ENCODE peak calls at places on chromosome X, in six cellular contexts. S, T, U, B, E and X are unnamed samples.

GRCh38 chrX:31572396-31572795 is 500.6 kb upstream of the FTHL17 start:
- DNase-seq in S (no peak), T (no peak), E (no peak), B (no peak), U (no peak), X (no peak)

GRCh38 chrX:66074920-66075879 is 35.3 kb upstream of the VSIG4 start:
- DNase-seq in B (no peak), S (no peak), U (no peak), E (no peak), T (peak; percentile 9), X (peak; percentile 71)

GRCh38 chrX:137548261-137548660 is 17.7 kb upstream of the ZIC3 start:
- DNase-seq in T (no peak), S (no peak), B (no peak), E (no peak), U (no peak), X (no peak)

GRCh38 chrX:68045008-68045577 is 388.2 kb downstream of the OPHN1 start:
- DNase-seq in S (no peak), U (no peak), B (no peak), T (no peak), E (no peak), X (no peak)

GRCh38 chrX:19840899-19841648 is 46.3 kb downstream of the SH3KBP1 start:
- DNase-seq in U (no peak), B (no peak), E (no peak), S (no peak), T (no peak), X (no peak)

GRCh38 chrX:118116308-118117068 is at the start of gene KLHL13:
- DNase-seq in B (peak; percentile 42), T (peak; percentile 5), U (peak; percentile 51), E (peak; percentile 36), S (peak; percentile 78), X (peak; percentile 61)

GRCh38 chrX:1592128-1592862 is 891 bp downstream of the AKAP17A start:
- DNase-seq in B (peak; percentile 38), S (peak; percentile 44), E (no peak), U (peak; percentile 52), T (no peak), X (no peak)

GRCh38 chrX:16335181-16335580 is 167.9 kb downstream of the MAGEB17 start:
- DNase-seq in E (no peak), U (no peak), T (no peak), B (no peak), S (no peak), X (no peak)

GRCh38 chrX:20487227-20487626 is 220.5 kb upstream of the RPS6KA3 start:
- DNase-seq in U (no peak), T (no peak), E (no peak), S (no peak), B (no peak), X (no peak)

GRCh38 chrX:107654778-107655761 is 26.8 kb downstream of the PRPS1 start:
- DNase-seq in E (peak; percentile 40), B (peak; percentile 48), U (peak; percentile 49), T (no peak), S (peak; percentile 65), X (peak; percentile 86)

GRCh38 chrX:69165116-69165651 is at the start of gene PJA1:
- DNase-seq in T (peak; percentile 31), E (peak; percentile 54), S (peak; percentile 46), B (peak; percentile 73), U (peak; percentile 66), X (peak; percentile 89)

GRCh38 chrX:129741880-129742758 is 3.3 kb downstream of the XPNPEP2 start:
- DNase-seq in U (no peak), S (peak; percentile 70), T (no peak), E (no peak), B (no peak), X (no peak)

GRCh38 chrX:144840616-144841015 is 406.7 kb upstream of the SPANXN1 start:
- DNase-seq in S (no peak), E (no peak), B (no peak), U (no peak), T (no peak), X (no peak)

GRCh38 chrX:54891573-54891972 is 29.1 kb upstream of the TRO start:
- DNase-seq in E (no peak), B (no peak), S (peak; percentile 16), T (no peak), U (peak; percentile 40), X (no peak)

GRCh38 chrX:72060196-72060974 is 71.3 kb downstream of the RTL5 start:
- DNase-seq in S (no peak), U (peak; percentile 34), B (peak; percentile 30), E (no peak), T (no peak), X (no peak)

GRCh38 chrX:41556958-41557357 is 109.8 kb downstream of the NYX start:
- DNase-seq in S (no peak), B (no peak), E (no peak), T (no peak), U (no peak), X (no peak)

GRCh38 chrX:153925739-153926593 is at the start of gene ARHGAP4:
- DNase-seq in E (no peak), S (peak; percentile 74), B (no peak), T (no peak), U (no peak), X (no peak)

GRCh38 chrX:42988700-42989099 is 210.7 kb upstream of the PPP1R2C start:
- DNase-seq in B (no peak), U (no peak), S (no peak), T (no peak), E (no peak), X (no peak)

GRCh38 chrX:24760601-24761000 is 66.9 kb downstream of the POLA1 start:
- DNase-seq in T (no peak), S (no peak), E (no peak), U (no peak), B (no peak), X (no peak)

GRCh38 chrX:7690842-7691241 is 152.1 kb upstream of the VCX start:
- DNase-seq in B (no peak), T (no peak), E (no peak), S (no peak), U (no peak), X (no peak)

GRCh38 chrX:50100188-50100587 is 100.6 kb downstream of the AKAP4 start:
- DNase-seq in S (peak; percentile 10), E (no peak), B (no peak), U (peak; percentile 45), T (no peak), X (no peak)

GRCh38 chrX:28988246-28988645 is 401.0 kb downstream of the IL1RAPL1 start:
- DNase-seq in E (no peak), S (no peak), T (no peak), B (no peak), U (no peak), X (no peak)

GRCh38 chrX:43750248-43750676 is 94.2 kb downstream of the MAOA start:
- DNase-seq in T (peak; percentile 12), S (peak; percentile 39), E (peak; percentile 16), B (peak; percentile 37), U (peak; percentile 57), X (no peak)

GRCh38 chrX:103329991-103330390 is at the start of gene TCEAL7:
- DNase-seq in E (no peak), B (peak; percentile 53), S (no peak), T (no peak), U (no peak), X (no peak)

GRCh38 chrX:352181-352580 is 33.6 kb upstream of the GTPBP6 start:
- DNase-seq in B (no peak), U (no peak), S (no peak), E (no peak), T (no peak), X (no peak)
- H3K27ac ChIP-seq in B (no peak overlapping the region), U (no peak overlapping the region), S (no peak overlapping the region), E (no peak overlapping the region), T (no peak overlapping the region), X (no peak overlapping the region)

GRCh38 chrX:23570674-23571343 is 96.5 kb upstream of the PRDX4 start:
- DNase-seq in B (no peak), E (no peak), U (no peak), S (no peak), T (no peak), X (no peak)
- H3K4me3 ChIP-seq in B (no peak overlapping the region), E (no peak overlapping the region), U (no peak overlapping the region), S (no peak overlapping the region), T (no peak overlapping the region), X (no peak overlapping the region)

GRCh38 chrX:123881330-123881729 is 21.5 kb downstream of the XIAP start:
- DNase-seq in T (no peak), S (no peak), B (no peak), U (no peak), E (no peak), X (no peak)
- TF ChIP-seq CTCF in T (no peak), S (no peak), B (no peak), U (no peak), E (no peak), X (no peak)

GRCh38 chrX:47502591-47503222 is 19.7 kb upstream of the ZNF41 start:
- DNase-seq in E (no peak), T (no peak), B (no peak), U (no peak), S (no peak), X (no peak)

GRCh38 chrX:47501226-47502071 is 18.4 kb upstream of the ZNF41 start:
- DNase-seq in S (no peak), U (no peak), T (no peak), B (no peak), E (no peak), X (no peak)

GRCh38 chrX:47499291-47499690 is 16.3 kb upstream of the ZNF41 start:
- DNase-seq in T (no peak), S (no peak), U (no peak), E (no peak), B (no peak), X (no peak)

GRCh38 chrX:47498411-47498810 is 15.4 kb upstream of the ZNF41 start:
- DNase-seq in B (no peak), S (no peak), E (no peak), T (no peak), U (no peak), X (no peak)

DNA sequence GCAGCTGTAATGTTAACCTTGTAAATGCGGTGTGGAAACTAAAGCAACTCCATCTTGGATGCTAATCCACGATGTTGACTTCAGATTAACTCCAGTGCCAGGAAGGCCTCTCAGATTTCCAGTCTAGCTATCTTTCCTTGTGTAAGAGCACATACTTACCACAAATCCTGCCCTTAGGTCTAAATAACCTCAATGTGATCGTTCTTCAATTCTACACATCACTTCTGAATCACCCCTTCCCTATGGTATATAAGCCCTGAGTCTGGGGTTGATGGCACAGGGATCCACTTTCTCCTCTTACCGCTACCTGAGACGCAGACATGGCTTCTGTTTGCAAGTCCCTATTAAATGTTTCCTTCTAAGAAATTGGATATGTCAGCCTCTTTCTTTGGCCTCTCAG is 17.5 kb upstream of the ZNF41 start:
- DNase-seq in E (no peak), U (no peak), S (no peak), B (no peak), T (no peak), X (no peak)
- H3K27ac ChIP-seq in E (no peak overlapping the region), U (no peak overlapping the region), S (no peak overlapping the region), B (no peak overlapping the region), T (peak overlapping the region; percentile 47), X (no peak overlapping the region)

GRCh38 chrX:39328661-39329060 is 527.4 kb downstream of the MID1IP1 start:
- DNase-seq in S (no peak), U (no peak), T (no peak), B (no peak), E (no peak), X (no peak)
- H3K4me3 ChIP-seq in S (no peak overlapping the region), U (no peak overlapping the region), T (no peak overlapping the region), B (no peak overlapping the region), E (no peak overlapping the region), X (no peak overlapping the region)

GRCh38 chrX:12076046-12076445 is 62.2 kb upstream of the FRMPD4 start:
- DNase-seq in T (no peak), U (no peak), B (no peak), S (no peak), E (no peak), X (no peak)
- TF ChIP-seq CTCF in T (no peak), U (no peak), B (no peak), S (no peak), E (no peak), X (no peak)

GRCh38 chrX:35380808-35381700 is 417.1 kb upstream of the MAGEB16 start:
- DNase-seq in U (peak; percentile 1), B (no peak), E (no peak), T (no peak), S (no peak), X (no peak)
- H3K27ac ChIP-seq in U (no peak overlapping the region), B (no peak overlapping the region), E (no peak overlapping the region), T (no peak overlapping the region), S (no peak overlapping the region), X (no peak overlapping the region)